ENCODE peak calls at places on chromosomes 4 and X, in four cellular contexts. W, O, N and E are unnamed samples.

GRCh38 chr4:8912506-8912905 is 40.9 kb upstream of the HMX1 start:
- DNase-seq in W (peak), O (peak), N (no peak), E (no peak)

GRCh38 chr4:81180916-81181315 is 34.1 kb downstream of the PRKG2 start:
- DNase-seq in W (no peak), O (no peak), N (peak), E (no peak)

GRCh38 chrX:19034025-19034424 is 50.1 kb upstream of the PHKA2 start:
- DNase-seq in W (no peak), O (no peak), N (no peak), E (no peak)

GRCh38 chr4:82811392-82811791 is 12.8 kb upstream of the SCD5 start:
- DNase-seq in W (no peak), O (no peak), N (no peak), E (no peak)

GRCh38 chr4:140740906-140741670 is 15.1 kb downstream of the TBC1D9 start:
- DNase-seq in W (no peak), O (no peak), N (no peak), E (no peak)

GRCh38 chr4:56723201-56723605 is 42.1 kb upstream of the HOPX start:
- DNase-seq in W (no peak), O (no peak), N (no peak), E (no peak)

GRCh38 chr4:87823741-87824140 is 9.0 kb upstream of the MEPE start:
- DNase-seq in W (no peak), O (no peak), N (no peak), E (no peak)

GRCh38 chr4:67746797-67747495 is 7.2 kb downstream of the GNRHR start:
- DNase-seq in W (no peak), O (no peak), N (peak), E (no peak)

DNA sequence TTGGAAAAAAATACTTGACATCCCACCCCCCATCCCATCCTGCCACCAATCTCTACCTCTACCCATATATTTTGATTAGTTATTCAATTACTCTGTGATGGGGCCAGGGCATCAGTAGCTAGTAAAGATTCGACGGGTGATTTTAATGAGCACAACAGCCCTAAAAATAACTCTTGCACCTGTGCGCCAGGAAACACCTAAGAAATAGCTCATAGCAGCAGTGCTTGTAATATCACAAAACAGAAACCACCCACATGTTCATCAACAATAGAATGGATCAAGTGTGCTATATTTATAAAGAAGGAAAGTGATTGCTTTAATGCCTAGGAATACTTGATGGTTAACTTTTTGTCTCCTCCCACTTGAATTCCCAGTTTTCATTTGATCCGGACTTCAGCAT is 225.6 kb upstream of the LCORL start:
- DNase-seq in W (no peak), O (no peak), N (no peak), E (no peak)
- H3K4me3 ChIP-seq in W (no peak), O (no peak), N (no peak), E (no peak)

DNA sequence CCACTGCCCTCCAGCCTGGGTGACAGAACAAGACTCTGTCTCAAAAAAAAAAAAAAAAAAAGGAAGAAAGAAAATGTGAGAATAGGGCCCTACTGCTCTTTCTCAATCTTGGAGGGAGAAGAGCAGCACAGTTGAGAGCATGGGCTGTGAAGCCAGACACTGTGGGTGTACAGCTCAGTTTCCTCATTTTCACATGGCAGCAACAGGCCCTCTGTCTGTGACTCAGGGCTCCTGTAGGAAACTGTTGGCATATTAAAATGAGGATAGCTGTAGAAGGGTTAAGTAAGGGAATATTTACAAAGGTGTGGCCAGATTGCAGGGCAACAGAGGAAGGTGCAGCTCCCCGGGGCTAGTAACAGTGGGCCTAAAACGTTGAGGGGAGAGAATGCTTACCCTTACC is 3.4 kb downstream of the AKAP14 start:
- DNase-seq in W (no peak), O (no peak), N (no peak), E (no peak)
- H3K4me3 ChIP-seq in W (no peak), O (no peak), N (no peak), E (no peak)

DNA sequence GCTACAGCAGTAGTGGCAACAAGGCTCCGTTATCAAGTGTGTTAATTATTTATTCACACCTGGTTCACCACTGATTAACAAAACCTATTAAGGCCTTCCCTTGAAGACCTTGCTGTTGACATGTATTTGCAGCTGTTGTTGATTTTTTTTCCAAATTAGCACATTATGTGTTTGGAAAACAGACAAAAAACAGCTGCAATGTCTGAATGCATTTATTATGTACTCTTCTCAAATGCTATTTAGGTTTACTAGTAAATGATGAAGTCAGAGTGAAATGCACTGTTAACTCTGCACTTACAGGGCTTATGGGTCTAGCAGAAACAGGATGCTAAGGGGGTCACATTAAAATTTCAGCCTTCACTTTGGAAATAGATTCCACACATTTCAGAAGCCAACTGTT is 99.5 kb upstream of the PCDH7 start:
- DNase-seq in W (no peak), O (no peak), N (no peak), E (no peak)
- H3K4me3 ChIP-seq in W (no peak), O (no peak), N (no peak), E (no peak)

GRCh38 chr4:126825083-126825482 is 807.7 kb upstream of the INTU start:
- DNase-seq in W (no peak), O (no peak), N (no peak), E (no peak)

GRCh38 chr4:126820631-126821030 is 812.1 kb upstream of the INTU start:
- DNase-seq in W (no peak), O (no peak), N (no peak), E (no peak)

DNA sequence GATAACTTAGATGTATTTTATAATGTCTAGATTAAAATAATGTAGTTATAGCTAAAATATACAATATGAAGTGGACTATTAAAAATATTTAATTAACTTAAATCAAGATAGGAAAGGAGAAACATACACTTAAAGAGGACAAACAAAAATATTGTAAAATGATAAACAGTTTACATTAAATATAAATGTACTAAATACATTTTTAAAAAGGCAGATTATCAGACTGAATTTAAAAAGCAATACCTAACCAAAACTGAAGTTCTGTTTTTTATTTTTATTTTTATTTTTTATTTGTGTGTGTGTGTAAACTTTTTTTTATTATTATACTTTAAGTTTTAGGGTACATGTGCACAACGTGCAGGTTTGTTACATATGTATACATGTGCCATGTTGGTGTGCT is 811.6 kb upstream of the INTU start:
- DNase-seq in W (no peak), O (no peak), N (no peak), E (no peak)
- H3K4me3 ChIP-seq in W (no peak), O (no peak), N (no peak), E (no peak)

GRCh38 chrX:153495362-153495751 is 577 bp downstream of the BGN start:
- DNase-seq in W (peak), O (no peak), N (peak), E (no peak)
- H3K4me3 ChIP-seq in W (peak), O (peak), N (peak), E (peak)

GRCh38 chr4:25235401-25235800 is 1.6 kb downstream of the PI4K2B start:
- DNase-seq in W (no peak), O (no peak), N (peak), E (no peak)
- H3K4me3 ChIP-seq in W (no peak), O (peak), N (peak), E (peak)